ENCODE peak calls at places on chromosomes 1 and 21, in six cellular contexts. One of them, this sample, is unnamed.
A peak's percentile ranks its signal among the peaks of the same experiment; 100 is the strongest.

GRCh38 chr1:226977288-226977972 is 37.3 kb downstream of the COQ8A start:
- DNase-seq in WERI-Rb-1: no peak
- DNase-seq in T-helper 9 cell: no peak
- DNase-seq in A172: no peak
- DNase-seq in NCI-H187: no peak
- DNase-seq in brain pericyte: no peak
- DNase-seq in this sample: no peak

GRCh38 chr1:221264848-221265247 is 385.6 kb downstream of the HLX start:
- DNase-seq in WERI-Rb-1: no peak
- DNase-seq in T-helper 9 cell: no peak
- DNase-seq in A172: no peak
- DNase-seq in NCI-H187: no peak
- DNase-seq in brain pericyte: no peak
- DNase-seq in this sample: no peak

GRCh38 chr1:215623162-215623561 is 56.1 kb downstream of the KCTD3 start:
- DNase-seq in WERI-Rb-1: no peak
- DNase-seq in T-helper 9 cell: no peak
- DNase-seq in A172: no peak
- DNase-seq in NCI-H187: no peak
- DNase-seq in brain pericyte: no peak
- DNase-seq in this sample: no peak

GRCh38 chr1:79603862-79604261 is 597.3 kb upstream of the ADGRL4 start:
- DNase-seq in WERI-Rb-1: no peak
- DNase-seq in T-helper 9 cell: no peak
- DNase-seq in A172: peak; percentile 1
- DNase-seq in NCI-H187: no peak
- DNase-seq in brain pericyte: no peak
- DNase-seq in this sample: no peak

GRCh38 chr1:1004780-1005697 is 5.1 kb upstream of the HES4 start:
- DNase-seq in WERI-Rb-1: peak; percentile 66
- DNase-seq in T-helper 9 cell: no peak
- DNase-seq in A172: peak; percentile 65
- DNase-seq in NCI-H187: no peak
- DNase-seq in brain pericyte: no peak
- DNase-seq in this sample: no peak

GRCh38 chr21:26064506-26064905 is 106.1 kb downstream of the APP start:
- DNase-seq in WERI-Rb-1: no peak
- DNase-seq in T-helper 9 cell: no peak
- DNase-seq in A172: no peak
- DNase-seq in NCI-H187: no peak
- DNase-seq in brain pericyte: no peak
- DNase-seq in this sample: no peak

GRCh38 chr1:178928985-178929384 is 58.1 kb upstream of the ANGPTL1 start:
- DNase-seq in WERI-Rb-1: no peak
- DNase-seq in T-helper 9 cell: no peak
- DNase-seq in A172: no peak
- DNase-seq in NCI-H187: no peak
- DNase-seq in brain pericyte: no peak
- DNase-seq in this sample: no peak

GRCh38 chr1:153623091-153623490 is 4.2 kb downstream of the S100A13 start:
- DNase-seq in WERI-Rb-1: no peak
- DNase-seq in T-helper 9 cell: no peak
- DNase-seq in A172: no peak
- DNase-seq in NCI-H187: no peak
- DNase-seq in brain pericyte: no peak
- DNase-seq in this sample: no peak

GRCh38 chr1:184299076-184299790 is 87.6 kb upstream of the C1orf21 start:
- DNase-seq in WERI-Rb-1: peak; percentile 16
- DNase-seq in T-helper 9 cell: no peak
- DNase-seq in A172: peak; percentile 75
- DNase-seq in NCI-H187: no peak
- DNase-seq in brain pericyte: no peak
- DNase-seq in this sample: no peak

GRCh38 chr21:38945536-38946245 is 140.0 kb downstream of the ETS2 start:
- DNase-seq in WERI-Rb-1: no peak
- DNase-seq in T-helper 9 cell: no peak
- DNase-seq in A172: peak; percentile 62
- DNase-seq in NCI-H187: no peak
- DNase-seq in brain pericyte: peak; percentile 74
- DNase-seq in this sample: no peak

GRCh38 chr1:77543822-77544448 is 138.5 kb downstream of the ZZZ3 start:
- DNase-seq in WERI-Rb-1: no peak
- DNase-seq in T-helper 9 cell: no peak
- DNase-seq in A172: no peak
- DNase-seq in NCI-H187: no peak
- DNase-seq in brain pericyte: no peak
- DNase-seq in this sample: no peak

GRCh38 chr1:29124366-29125236 is 898 bp upstream of the TMEM200B start:
- DNase-seq in WERI-Rb-1: peak; percentile 71
- DNase-seq in T-helper 9 cell: peak; percentile 38
- DNase-seq in A172: peak; percentile 18
- DNase-seq in NCI-H187: no peak
- DNase-seq in brain pericyte: peak; percentile 47
- DNase-seq in this sample: peak; percentile 85

GRCh38 chr1:82565146-82565545 is 764.4 kb downstream of the ADGRL2 start:
- DNase-seq in WERI-Rb-1: peak; percentile 12
- DNase-seq in T-helper 9 cell: no peak
- DNase-seq in A172: peak; percentile 79
- DNase-seq in NCI-H187: no peak
- DNase-seq in brain pericyte: no peak
- DNase-seq in this sample: no peak

GRCh38 chr1:14516974-14517812 is 81.3 kb upstream of the KAZN start:
- DNase-seq in WERI-Rb-1: no peak
- DNase-seq in T-helper 9 cell: no peak
- DNase-seq in A172: peak; percentile 75
- DNase-seq in NCI-H187: no peak
- DNase-seq in brain pericyte: no peak
- DNase-seq in this sample: no peak

GRCh38 chr1:232987046-232987445 is 36.6 kb downstream of the NTPCR start:
- DNase-seq in WERI-Rb-1: no peak
- DNase-seq in T-helper 9 cell: no peak
- DNase-seq in A172: no peak
- DNase-seq in NCI-H187: no peak
- DNase-seq in brain pericyte: no peak
- DNase-seq in this sample: no peak

GRCh38 chr21:22728091-22728490 is 1729.9 kb downstream of the NCAM2 start:
- DNase-seq in WERI-Rb-1: no peak
- DNase-seq in T-helper 9 cell: no peak
- DNase-seq in A172: no peak
- DNase-seq in NCI-H187: no peak
- DNase-seq in brain pericyte: no peak
- DNase-seq in this sample: no peak

GRCh38 chr1:2942410-2942809 is 78.9 kb upstream of the ACTRT2 start:
- DNase-seq in WERI-Rb-1: no peak
- DNase-seq in T-helper 9 cell: no peak
- DNase-seq in A172: no peak
- DNase-seq in NCI-H187: no peak
- DNase-seq in brain pericyte: no peak
- DNase-seq in this sample: no peak

GRCh38 chr1:98429851-98430496 is 231.5 kb upstream of the SNX7 start:
- DNase-seq in WERI-Rb-1: no peak
- DNase-seq in T-helper 9 cell: no peak
- DNase-seq in A172: no peak
- DNase-seq in NCI-H187: peak; percentile 61
- DNase-seq in brain pericyte: no peak
- DNase-seq in this sample: no peak

GRCh38 chr1:5109652-5110051 is 455.2 kb downstream of the AJAP1 start:
- DNase-seq in WERI-Rb-1: no peak
- DNase-seq in T-helper 9 cell: no peak
- DNase-seq in A172: no peak
- DNase-seq in NCI-H187: no peak
- DNase-seq in brain pericyte: no peak
- DNase-seq in this sample: no peak

GRCh38 chr21:41876928-41877652 is 2.1 kb downstream of the PRDM15 start:
- DNase-seq in WERI-Rb-1: no peak
- DNase-seq in T-helper 9 cell: no peak
- DNase-seq in A172: no peak
- DNase-seq in NCI-H187: no peak
- DNase-seq in brain pericyte: no peak
- DNase-seq in this sample: no peak

GRCh38 chr21:45294509-45295291 is 7.0 kb upstream of the POFUT2 start:
- DNase-seq in WERI-Rb-1: no peak
- DNase-seq in T-helper 9 cell: no peak
- DNase-seq in A172: peak; percentile 97
- DNase-seq in NCI-H187: no peak
- DNase-seq in brain pericyte: peak; percentile 100
- DNase-seq in this sample: no peak

GRCh38 chr1:156285437-156285836 is 1.3 kb downstream of the TMEM79 start:
- DNase-seq in WERI-Rb-1: no peak
- DNase-seq in T-helper 9 cell: no peak
- DNase-seq in A172: no peak
- DNase-seq in NCI-H187: no peak
- DNase-seq in brain pericyte: no peak
- DNase-seq in this sample: no peak

GRCh38 chr1:44014365-44015104 is 16.7 kb downstream of the SLC6A9 start:
- DNase-seq in WERI-Rb-1: peak; percentile 68
- DNase-seq in T-helper 9 cell: no peak
- DNase-seq in A172: no peak
- DNase-seq in NCI-H187: no peak
- DNase-seq in brain pericyte: no peak
- DNase-seq in this sample: no peak

GRCh38 chr1:207938016-207938415 is 27.1 kb upstream of the CD34 start:
- DNase-seq in WERI-Rb-1: no peak
- DNase-seq in T-helper 9 cell: no peak
- DNase-seq in A172: peak; percentile 48
- DNase-seq in NCI-H187: no peak
- DNase-seq in brain pericyte: no peak
- DNase-seq in this sample: no peak

GRCh38 chr1:59565611-59566410 is 248.9 kb upstream of the HOOK1 start:
- DNase-seq in WERI-Rb-1: no peak
- DNase-seq in T-helper 9 cell: no peak
- DNase-seq in A172: peak; percentile 95
- DNase-seq in NCI-H187: no peak
- DNase-seq in brain pericyte: peak; percentile 91
- DNase-seq in this sample: no peak

GRCh38 chr21:42156690-42157605 is 62.0 kb upstream of the ABCG1 start:
- DNase-seq in WERI-Rb-1: peak; percentile 81
- DNase-seq in T-helper 9 cell: no peak
- DNase-seq in A172: no peak
- DNase-seq in NCI-H187: no peak
- DNase-seq in brain pericyte: no peak
- DNase-seq in this sample: no peak

GRCh38 chr21:17818158-17819113 is 720 bp downstream of the C21orf91 start:
- DNase-seq in WERI-Rb-1: peak; percentile 27
- DNase-seq in T-helper 9 cell: peak; percentile 26
- DNase-seq in A172: peak; percentile 25
- DNase-seq in NCI-H187: peak; percentile 38
- DNase-seq in brain pericyte: no peak
- DNase-seq in this sample: peak; percentile 77

GRCh38 chr1:237042892-237043576 is 1.1 kb downstream of the RYR2 start:
- DNase-seq in WERI-Rb-1: peak; percentile 42
- DNase-seq in T-helper 9 cell: no peak
- DNase-seq in A172: no peak
- DNase-seq in NCI-H187: no peak
- DNase-seq in brain pericyte: no peak
- DNase-seq in this sample: no peak

GRCh38 chr1:151596166-151596933 is 15.5 kb upstream of the SNX27 start:
- DNase-seq in WERI-Rb-1: no peak
- DNase-seq in T-helper 9 cell: no peak
- DNase-seq in A172: peak; percentile 98
- DNase-seq in NCI-H187: no peak
- DNase-seq in brain pericyte: no peak
- DNase-seq in this sample: no peak

GRCh38 chr1:53197301-53198205 is 929 bp downstream of the CPT2 start:
- DNase-seq in WERI-Rb-1: no peak
- DNase-seq in T-helper 9 cell: no peak
- DNase-seq in A172: peak; percentile 8
- DNase-seq in NCI-H187: no peak
- DNase-seq in brain pericyte: no peak
- DNase-seq in this sample: no peak

GRCh38 chr1:71667224-71667623 is 586.4 kb upstream of the ZRANB2 start:
- DNase-seq in WERI-Rb-1: no peak
- DNase-seq in T-helper 9 cell: no peak
- DNase-seq in A172: no peak
- DNase-seq in NCI-H187: no peak
- DNase-seq in brain pericyte: no peak
- DNase-seq in this sample: no peak

This sample was measured in stimulated activated effector memory CD8-positive, alpha-beta T cell treated with anti-CD3 and anti-CD28 coated beads, Interleukin-12 subunit alpha, Interleukin-12 subunit beta, amount 100 ng/mL, for 72 hours.